ENCODE peak calls at places on chromosomes 12 and 14, in seven cellular contexts. S is mesenchymal stem cell, W is IMR-90, T is H1, N is H9, Z is mesendoderm, Q is trophoblast cell. H is an unnamed sample.
A peak's percentile ranks its signal among the peaks of the same experiment; 100 is the strongest.

GRCh38 chr12:68976304-68976915 is 43.4 kb upstream of the CPM start:
- DNase-seq in Z (no peak), T (no peak), W (no peak), Q (no peak), N (no peak), S (no peak), H (no peak)

GRCh38 chr12:4278582-4278939 is 5.0 kb downstream of the CCND2 start:
- DNase-seq in W (no peak), T (peak; percentile 36), N (no peak), S (peak; percentile 21), Q (no peak), Z (no peak), H (no peak)

GRCh38 chr12:96078281-96078761 is 42.9 kb upstream of the LTA4H start:
- DNase-seq in Q (no peak), Z (no peak), S (no peak), N (no peak), W (peak; percentile 15), T (no peak), H (no peak)

GRCh38 chr14:89422181-89422951 is 5.3 kb upstream of the FOXN3 start:
- DNase-seq in W (peak; percentile 33), N (no peak), Q (peak; percentile 78), T (no peak), Z (no peak), S (no peak), H (no peak)

GRCh38 chr12:108752387-108752786 is 21.1 kb upstream of the CORO1C start:
- DNase-seq in N (peak; percentile 10), W (no peak), Z (no peak), Q (no peak), T (no peak), S (no peak), H (no peak)

GRCh38 chr12:110694330-110694891 is 5.5 kb upstream of the HVCN1 start:
- DNase-seq in Z (no peak), S (no peak), Q (peak; percentile 11), W (no peak), N (no peak), T (no peak), H (no peak)

GRCh38 chr14:23172096-23172495 is 11.4 kb downstream of the SLC7A8 start:
- DNase-seq in S (no peak), Q (peak; percentile 81), Z (no peak), N (no peak), T (no peak), W (no peak), H (no peak)

GRCh38 chr12:117967512-117967911 is 1.3 kb downstream of the KSR2 start:
- DNase-seq in N (peak; percentile 35), S (no peak), T (no peak), W (no peak), Z (no peak), Q (no peak), H (no peak)

GRCh38 chr12:34595749-34596733 is 573.7 kb downstream of the ALG10 start:
- DNase-seq in N (no peak), S (no peak), Z (no peak), W (no peak), Q (no peak), T (no peak), H (no peak)

GRCh38 chr14:72613196-72613974 is 280.5 kb downstream of the DPF3 start:
- DNase-seq in T (peak; percentile 26), Q (no peak), S (peak; percentile 39), N (peak; percentile 15), Z (no peak), W (no peak), H (no peak)

GRCh38 chr14:51552275-51552674 is 99.4 kb upstream of the FRMD6 start:
- DNase-seq in T (no peak), Q (no peak), Z (no peak), N (no peak), W (no peak), S (no peak), H (no peak)
- H3K18ac ChIP-seq in T (no peak overlapping the region), Q (no peak overlapping the region), Z (no peak overlapping the region), N (no peak overlapping the region), W (peak overlapping the region; percentile 26), S (peak overlapping the region; percentile 61), H (no peak overlapping the region)

GRCh38 chr12:54220567-54220966 is 31.8 kb upstream of the SMUG1 start:
- DNase-seq in W (no peak), S (no peak), T (no peak), Z (no peak), Q (no peak), N (no peak), H (no peak)

GRCh38 chr12:54220092-54220557 is 31.3 kb upstream of the SMUG1 start:
- DNase-seq in N (peak; percentile 86), W (peak; percentile 74), Z (peak; percentile 84), S (peak; percentile 84), T (peak; percentile 94), Q (peak; percentile 68), H (peak; percentile 83)

GRCh38 chr12:54221402-54221984 is 32.7 kb upstream of the SMUG1 start:
- DNase-seq in N (no peak), S (no peak), W (no peak), T (no peak), Q (no peak), Z (no peak), H (no peak)

GRCh38 chr12:54225666-54226065 is 36.9 kb upstream of the SMUG1 start:
- DNase-seq in Q (no peak), W (no peak), Z (no peak), S (no peak), T (no peak), N (no peak), H (no peak)

GRCh38 chr12:54222609-54223008 is 33.8 kb upstream of the SMUG1 start:
- DNase-seq in Q (no peak), W (peak; percentile 98), T (no peak), Z (no peak), S (peak; percentile 96), N (no peak), H (no peak)
- H3K4ac ChIP-seq in Q (no peak overlapping the region), W (peak overlapping the region; percentile 95), T (no peak overlapping the region), Z (no peak overlapping the region), S (no peak overlapping the region), N (no peak overlapping the region), H (no peak overlapping the region)

GRCh38 chr14:68190032-68190431 is 370.5 kb downstream of the RAD51B start:
- DNase-seq in Q (no peak), T (no peak), W (no peak), Z (no peak), N (no peak), S (no peak), H (no peak)
- H3K18ac ChIP-seq in Q (no peak overlapping the region), T (no peak overlapping the region), W (no peak overlapping the region), Z (no peak overlapping the region), N (no peak overlapping the region), S (no peak overlapping the region), H (no peak overlapping the region)

GRCh38 chr14:71597289-71597920 is 334.8 kb upstream of the RGS6 start:
- DNase-seq in Q (no peak), N (no peak), S (no peak), Z (no peak), W (no peak), T (no peak), H (no peak)
- H3K4ac ChIP-seq in Q (no peak overlapping the region), N (no peak overlapping the region), S (no peak overlapping the region), Z (no peak overlapping the region), W (no peak overlapping the region), T (no peak overlapping the region), H (no peak overlapping the region)

DNA sequence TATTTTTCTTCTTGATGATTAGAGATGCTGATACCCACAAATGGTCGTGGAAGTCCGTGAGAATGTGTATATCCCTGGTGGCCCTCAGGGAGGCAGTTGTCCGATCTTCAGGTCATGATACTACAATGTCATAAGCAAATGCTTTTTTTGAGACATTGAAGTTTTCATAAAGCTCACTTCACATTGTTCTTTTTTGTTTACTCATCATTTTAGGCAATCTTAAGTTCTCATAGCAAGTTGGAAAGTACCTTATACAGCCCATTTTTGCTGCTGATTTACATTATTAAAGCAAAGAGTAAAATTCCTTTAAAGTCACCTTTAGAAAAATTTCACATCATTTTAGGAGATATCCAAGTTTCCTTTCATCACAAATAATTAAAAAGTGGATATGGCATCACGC is 90.0 kb upstream of the CCDC196 start:
- DNase-seq in N (no peak), Z (no peak), W (no peak), Q (no peak), T (no peak), S (no peak), H (no peak)
- H3K18ac ChIP-seq in N (no peak overlapping the region), Z (no peak overlapping the region), W (no peak overlapping the region), Q (no peak overlapping the region), T (no peak overlapping the region), S (no peak overlapping the region), H (no peak overlapping the region)

DNA sequence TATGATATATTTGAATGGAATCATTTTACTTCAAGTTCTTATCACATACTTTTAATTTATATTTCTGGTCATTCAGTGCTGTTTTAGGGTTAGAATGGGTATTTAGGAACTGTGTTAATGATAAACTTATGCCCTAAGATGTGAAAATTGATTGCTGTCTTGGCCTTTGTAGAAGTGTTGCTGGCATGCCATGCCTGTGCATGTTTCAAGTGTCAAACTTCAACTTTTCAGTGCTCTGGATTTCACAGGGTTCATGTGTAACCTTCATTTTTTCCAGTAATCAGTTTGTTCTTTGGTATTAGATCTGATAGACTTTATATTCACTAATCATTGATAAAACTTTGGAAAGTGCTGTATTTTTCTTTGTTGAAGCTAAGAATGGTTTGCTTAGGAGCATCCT is 36.6 kb downstream of the YLPM1 start:
- DNase-seq in W (no peak), Q (no peak), S (no peak), Z (no peak), T (no peak), N (no peak), H (no peak)
- H3K4ac ChIP-seq in W (no peak overlapping the region), Q (no peak overlapping the region), S (no peak overlapping the region), Z (no peak overlapping the region), T (no peak overlapping the region), N (no peak overlapping the region), H (no peak overlapping the region)

GRCh38 chr14:103450423-103450822 is 65.2 kb downstream of the MARK3 start:
- DNase-seq in Q (no peak), T (no peak), N (no peak), W (no peak), Z (no peak), S (no peak), H (no peak)
- H3K18ac ChIP-seq in Q (no peak overlapping the region), T (no peak overlapping the region), N (no peak overlapping the region), W (no peak overlapping the region), Z (no peak overlapping the region), S (no peak overlapping the region), H (no peak overlapping the region)